ENCODE peak calls at places on chromosomes 12 and 14, in eight cellular contexts. J is anterior cingulate cortex; F is CD4-positive, CD25-positive, alpha-beta regulatory T cell; B is GM04504; G is astrocyte of the cerebellum; X is sigmoid colon; Z is astrocyte of the spinal cord; C is ovary. M is an unnamed sample.
A peak's percentile ranks its signal among the peaks of the same experiment; 100 is the strongest.

GRCh38 chr12:60106207-60106606 is 510.4 kb downstream of the SLC16A7 start:
- DNase-seq in G (peak; percentile 4), C (no peak), X (no peak), Z (peak; percentile 37), F (no peak), J (no peak), B (no peak), M (no peak)

GRCh38 chr14:106844608-106845285 is 1318.4 kb downstream of the TMEM121 start:
- DNase-seq in B (no peak), G (no peak), J (no peak), X (peak; percentile 76), F (peak; percentile 56), C (peak; percentile 91), Z (no peak), M (no peak)

GRCh38 chr12:131087302-131087818 is 133.7 kb downstream of the ADGRD1 start:
- DNase-seq in B (no peak), G (no peak), X (peak; percentile 53), J (no peak), F (no peak), C (peak; percentile 27), Z (no peak), M (no peak)

GRCh38 chr12:85000766-85001165 is 35.3 kb downstream of the TSPAN19 start:
- DNase-seq in G (no peak), J (no peak), C (no peak), Z (no peak), X (no peak), F (no peak), B (no peak), M (no peak)

GRCh38 chr14:69475194-69475818 is 9.2 kb upstream of the PLEKHD1 start:
- DNase-seq in B (no peak), F (no peak), G (no peak), Z (peak; percentile 10), X (no peak), C (no peak), J (no peak), M (no peak)

GRCh38 chr14:44914849-44915248 is 46.9 kb downstream of the KLHL28 start:
- DNase-seq in C (no peak), G (no peak), F (no peak), X (no peak), J (no peak), Z (peak; percentile 9), B (no peak), M (no peak)

GRCh38 chr12:109277899-109278762 is 31.0 kb downstream of the FOXN4 start:
- DNase-seq in B (peak; percentile 13), Z (no peak), J (no peak), C (peak; percentile 82), X (no peak), F (no peak), G (no peak), M (no peak)

GRCh38 chr12:18567787-18568186 is 170.0 kb downstream of the PLCZ1 start:
- DNase-seq in G (no peak), F (no peak), B (no peak), Z (no peak), C (peak; percentile 48), X (no peak), J (no peak), M (no peak)

M was measured in amygdala.